ENCODE peak calls at places on chromosomes 6 and 20, in eight cellular contexts. One of them, this sample, is unnamed.

GRCh38 chr6:152204584-152204983 is 397.1 kb downstream of the ESR1 start:
- DNase-seq in tibial artery: no peak
- DNase-seq in adrenal gland: no peak
- DNase-seq in substantia nigra: no peak
- DNase-seq in mesendoderm: no peak
- DNase-seq in OCI-LY7: no peak
- DNase-seq in psoas muscle: no peak
- DNase-seq in A549: no peak
- DNase-seq in this sample: no peak

GRCh38 chr20:48897298-48898044 is 24.0 kb upstream of the ARFGEF2 start:
- DNase-seq in substantia nigra: no peak
- DNase-seq in tibial artery: no peak
- DNase-seq in OCI-LY7: peak
- DNase-seq in A549: peak
- DNase-seq in adrenal gland: no peak
- DNase-seq in psoas muscle: no peak
- DNase-seq in mesendoderm: no peak
- DNase-seq in this sample: peak

GRCh38 chr6:119463081-119463626 is 113.6 kb upstream of the MAN1A1 start:
- DNase-seq in psoas muscle: no peak
- DNase-seq in A549: no peak
- DNase-seq in adrenal gland: no peak
- DNase-seq in OCI-LY7: peak
- DNase-seq in mesendoderm: no peak
- DNase-seq in substantia nigra: no peak
- DNase-seq in tibial artery: no peak
- DNase-seq in this sample: no peak

GRCh38 chr6:75368151-75368779 is 83.7 kb upstream of the TMEM30A start:
- DNase-seq in adrenal gland: no peak
- DNase-seq in OCI-LY7: peak
- DNase-seq in A549: peak
- DNase-seq in mesendoderm: peak
- DNase-seq in psoas muscle: no peak
- DNase-seq in substantia nigra: no peak
- DNase-seq in tibial artery: no peak
- DNase-seq in this sample: peak

GRCh38 chr6:119308994-119309657 is 40.4 kb downstream of the MAN1A1 start:
- DNase-seq in mesendoderm: no peak
- DNase-seq in psoas muscle: no peak
- DNase-seq in substantia nigra: no peak
- DNase-seq in A549: no peak
- DNase-seq in tibial artery: no peak
- DNase-seq in adrenal gland: no peak
- DNase-seq in OCI-LY7: no peak
- DNase-seq in this sample: no peak

GRCh38 chr6:29627762-29628418 is 5.1 kb downstream of the GABBR1 start:
- DNase-seq in tibial artery: peak
- DNase-seq in psoas muscle: peak
- DNase-seq in A549: peak
- DNase-seq in adrenal gland: peak
- DNase-seq in substantia nigra: peak
- DNase-seq in mesendoderm: peak
- DNase-seq in OCI-LY7: peak
- DNase-seq in this sample: no peak

GRCh38 chr6:75884822-75885221 is 135.8 kb downstream of the MYO6 start:
- DNase-seq in substantia nigra: no peak
- DNase-seq in adrenal gland: no peak
- DNase-seq in A549: no peak
- DNase-seq in psoas muscle: no peak
- DNase-seq in OCI-LY7: no peak
- DNase-seq in tibial artery: no peak
- DNase-seq in mesendoderm: no peak
- DNase-seq in this sample: no peak

GRCh38 chr20:33298391-33298790 is 15.4 kb downstream of the BPIFB1 start:
- DNase-seq in substantia nigra: no peak
- DNase-seq in OCI-LY7: no peak
- DNase-seq in psoas muscle: no peak
- DNase-seq in mesendoderm: peak
- DNase-seq in A549: no peak
- DNase-seq in adrenal gland: no peak
- DNase-seq in tibial artery: no peak
- DNase-seq in this sample: no peak

GRCh38 chr20:12321746-12322145 is 404.1 kb downstream of the BTBD3 start:
- DNase-seq in mesendoderm: no peak
- DNase-seq in psoas muscle: no peak
- DNase-seq in adrenal gland: no peak
- DNase-seq in OCI-LY7: no peak
- DNase-seq in substantia nigra: no peak
- DNase-seq in tibial artery: no peak
- DNase-seq in A549: no peak
- DNase-seq in this sample: no peak

GRCh38 chr6:74068945-74069570 is 373.1 kb downstream of the CD109 start:
- DNase-seq in mesendoderm: no peak
- DNase-seq in tibial artery: no peak
- DNase-seq in substantia nigra: no peak
- DNase-seq in psoas muscle: peak
- DNase-seq in adrenal gland: no peak
- DNase-seq in A549: no peak
- DNase-seq in OCI-LY7: no peak
- DNase-seq in this sample: no peak

GRCh38 chr6:148671085-148671484 is 75.7 kb upstream of the UST start:
- DNase-seq in mesendoderm: peak
- DNase-seq in adrenal gland: no peak
- DNase-seq in tibial artery: no peak
- DNase-seq in A549: no peak
- DNase-seq in substantia nigra: no peak
- DNase-seq in OCI-LY7: no peak
- DNase-seq in psoas muscle: no peak
- DNase-seq in this sample: no peak

GRCh38 chr20:3239026-3239866 is at the start of gene SLC4A11:
- DNase-seq in substantia nigra: no peak
- DNase-seq in OCI-LY7: peak
- DNase-seq in adrenal gland: peak
- DNase-seq in psoas muscle: peak
- DNase-seq in tibial artery: peak
- DNase-seq in A549: peak
- DNase-seq in mesendoderm: peak
- DNase-seq in this sample: peak

GRCh38 chr6:73328790-73329189 is 25.3 kb downstream of the DPPA5 start:
- DNase-seq in psoas muscle: no peak
- DNase-seq in adrenal gland: no peak
- DNase-seq in A549: no peak
- DNase-seq in mesendoderm: no peak
- DNase-seq in substantia nigra: no peak
- DNase-seq in OCI-LY7: no peak
- DNase-seq in tibial artery: no peak
- DNase-seq in this sample: no peak

GRCh38 chr6:81265106-81265505 is 487.4 kb downstream of the TENT5A start:
- DNase-seq in tibial artery: peak
- DNase-seq in adrenal gland: no peak
- DNase-seq in A549: peak
- DNase-seq in OCI-LY7: no peak
- DNase-seq in mesendoderm: no peak
- DNase-seq in substantia nigra: no peak
- DNase-seq in psoas muscle: peak
- DNase-seq in this sample: no peak
- H3K27ac ChIP-seq in tibial artery: peak
- H3K27ac ChIP-seq in adrenal gland: no peak
- H3K27ac ChIP-seq in A549: no peak
- H3K27ac ChIP-seq in OCI-LY7: no peak
- H3K27ac ChIP-seq in mesendoderm: no peak
- H3K27ac ChIP-seq in substantia nigra: no peak
- H3K27ac ChIP-seq in psoas muscle: no peak
- H3K27ac ChIP-seq in this sample: no peak

GRCh38 chr6:142174681-142175080 is 27.6 kb downstream of the VTA1 start:
- DNase-seq in psoas muscle: no peak
- DNase-seq in OCI-LY7: no peak
- DNase-seq in adrenal gland: no peak
- DNase-seq in tibial artery: no peak
- DNase-seq in substantia nigra: no peak
- DNase-seq in mesendoderm: no peak
- DNase-seq in A549: no peak
- DNase-seq in this sample: no peak

GRCh38 chr6:142171351-142171750 is 24.3 kb downstream of the VTA1 start:
- DNase-seq in psoas muscle: no peak
- DNase-seq in substantia nigra: no peak
- DNase-seq in adrenal gland: no peak
- DNase-seq in mesendoderm: no peak
- DNase-seq in tibial artery: no peak
- DNase-seq in A549: no peak
- DNase-seq in OCI-LY7: no peak
- DNase-seq in this sample: no peak

GRCh38 chr6:142173980-142174379 is 26.9 kb downstream of the VTA1 start:
- DNase-seq in A549: no peak
- DNase-seq in OCI-LY7: no peak
- DNase-seq in adrenal gland: no peak
- DNase-seq in tibial artery: no peak
- DNase-seq in psoas muscle: no peak
- DNase-seq in substantia nigra: no peak
- DNase-seq in mesendoderm: no peak
- DNase-seq in this sample: no peak

GRCh38 chr6:142167472-142167871 is 20.4 kb downstream of the VTA1 start:
- DNase-seq in substantia nigra: no peak
- DNase-seq in A549: no peak
- DNase-seq in adrenal gland: no peak
- DNase-seq in mesendoderm: no peak
- DNase-seq in psoas muscle: no peak
- DNase-seq in tibial artery: no peak
- DNase-seq in OCI-LY7: no peak
- DNase-seq in this sample: no peak

GRCh38 chr6:142172758-142173157 is 25.7 kb downstream of the VTA1 start:
- DNase-seq in tibial artery: no peak
- DNase-seq in OCI-LY7: no peak
- DNase-seq in psoas muscle: no peak
- DNase-seq in adrenal gland: no peak
- DNase-seq in A549: no peak
- DNase-seq in mesendoderm: no peak
- DNase-seq in substantia nigra: no peak
- DNase-seq in this sample: no peak
- H3K27ac ChIP-seq in tibial artery: no peak
- H3K27ac ChIP-seq in OCI-LY7: no peak
- H3K27ac ChIP-seq in psoas muscle: no peak
- H3K27ac ChIP-seq in adrenal gland: no peak
- H3K27ac ChIP-seq in A549: no peak
- H3K27ac ChIP-seq in mesendoderm: no peak
- H3K27ac ChIP-seq in substantia nigra: no peak
- H3K27ac ChIP-seq in this sample: no peak

GRCh38 chr6:150182460-150183078 is 39.7 kb downstream of the PPP1R14C start:
- DNase-seq in psoas muscle: no peak
- DNase-seq in substantia nigra: no peak
- DNase-seq in mesendoderm: no peak
- DNase-seq in tibial artery: no peak
- DNase-seq in OCI-LY7: no peak
- DNase-seq in adrenal gland: no peak
- DNase-seq in A549: no peak
- DNase-seq in this sample: no peak

GRCh38 chr6:150179030-150179429 is 36.2 kb downstream of the PPP1R14C start:
- DNase-seq in adrenal gland: no peak
- DNase-seq in tibial artery: no peak
- DNase-seq in mesendoderm: no peak
- DNase-seq in psoas muscle: no peak
- DNase-seq in A549: no peak
- DNase-seq in substantia nigra: no peak
- DNase-seq in OCI-LY7: no peak
- DNase-seq in this sample: no peak

GRCh38 chr6:150177260-150178246 is 34.7 kb downstream of the PPP1R14C start:
- DNase-seq in substantia nigra: no peak
- DNase-seq in adrenal gland: no peak
- DNase-seq in psoas muscle: no peak
- DNase-seq in tibial artery: no peak
- DNase-seq in mesendoderm: peak
- DNase-seq in A549: peak
- DNase-seq in OCI-LY7: no peak
- DNase-seq in this sample: no peak

GRCh38 chr6:150183105-150183504 is 40.3 kb downstream of the PPP1R14C start:
- DNase-seq in mesendoderm: no peak
- DNase-seq in adrenal gland: no peak
- DNase-seq in tibial artery: no peak
- DNase-seq in psoas muscle: no peak
- DNase-seq in OCI-LY7: peak
- DNase-seq in substantia nigra: no peak
- DNase-seq in A549: no peak
- DNase-seq in this sample: no peak

GRCh38 chr6:150180517-150180916 is 37.7 kb downstream of the PPP1R14C start:
- DNase-seq in substantia nigra: no peak
- DNase-seq in psoas muscle: no peak
- DNase-seq in tibial artery: no peak
- DNase-seq in mesendoderm: no peak
- DNase-seq in adrenal gland: no peak
- DNase-seq in A549: no peak
- DNase-seq in OCI-LY7: no peak
- DNase-seq in this sample: no peak
- H3K27ac ChIP-seq in substantia nigra: no peak
- H3K27ac ChIP-seq in psoas muscle: no peak
- H3K27ac ChIP-seq in tibial artery: no peak
- H3K27ac ChIP-seq in mesendoderm: no peak
- H3K27ac ChIP-seq in adrenal gland: no peak
- H3K27ac ChIP-seq in A549: no peak
- H3K27ac ChIP-seq in OCI-LY7: no peak
- H3K27ac ChIP-seq in this sample: no peak

GRCh38 chr6:10426781-10427279 is 12.0 kb upstream of the TFAP2A start:
- DNase-seq in substantia nigra: no peak
- DNase-seq in OCI-LY7: peak
- DNase-seq in mesendoderm: no peak
- DNase-seq in A549: no peak
- DNase-seq in psoas muscle: no peak
- DNase-seq in tibial artery: no peak
- DNase-seq in adrenal gland: no peak
- DNase-seq in this sample: no peak
- H3K27ac ChIP-seq in substantia nigra: no peak
- H3K27ac ChIP-seq in OCI-LY7: no peak
- H3K27ac ChIP-seq in mesendoderm: peak
- H3K27ac ChIP-seq in A549: peak
- H3K27ac ChIP-seq in psoas muscle: no peak
- H3K27ac ChIP-seq in tibial artery: peak
- H3K27ac ChIP-seq in adrenal gland: no peak
- H3K27ac ChIP-seq in this sample: peak

GRCh38 chr6:52516269-52516668 is 60.6 kb downstream of the TRAM2 start:
- DNase-seq in A549: no peak
- DNase-seq in psoas muscle: no peak
- DNase-seq in mesendoderm: no peak
- DNase-seq in tibial artery: no peak
- DNase-seq in adrenal gland: no peak
- DNase-seq in OCI-LY7: no peak
- DNase-seq in substantia nigra: no peak
- DNase-seq in this sample: no peak
- H3K27ac ChIP-seq in A549: peak
- H3K27ac ChIP-seq in psoas muscle: no peak
- H3K27ac ChIP-seq in mesendoderm: no peak
- H3K27ac ChIP-seq in tibial artery: peak
- H3K27ac ChIP-seq in adrenal gland: no peak
- H3K27ac ChIP-seq in OCI-LY7: no peak
- H3K27ac ChIP-seq in substantia nigra: no peak
- H3K27ac ChIP-seq in this sample: peak

GRCh38 chr20:47139934-47140333 is 216.6 kb downstream of the ZMYND8 start:
- DNase-seq in psoas muscle: no peak
- DNase-seq in adrenal gland: no peak
- DNase-seq in OCI-LY7: no peak
- DNase-seq in mesendoderm: no peak
- DNase-seq in A549: peak
- DNase-seq in substantia nigra: no peak
- DNase-seq in tibial artery: no peak
- DNase-seq in this sample: no peak
- H3K27ac ChIP-seq in psoas muscle: no peak
- H3K27ac ChIP-seq in adrenal gland: no peak
- H3K27ac ChIP-seq in OCI-LY7: no peak
- H3K27ac ChIP-seq in mesendoderm: no peak
- H3K27ac ChIP-seq in A549: peak
- H3K27ac ChIP-seq in substantia nigra: no peak
- H3K27ac ChIP-seq in tibial artery: no peak
- H3K27ac ChIP-seq in this sample: peak